ENCODE peak calls at places on chromosomes 6 and 20, in eight cellular contexts. One of them, this sample, is unnamed.
A peak's percentile ranks its signal among the peaks of the same experiment; 100 is the strongest.

GRCh38 chr6:159107451-159108260 is 61.5 kb upstream of the FNDC1 start:
- DNase-seq in RPMI7951: peak; percentile 7
- DNase-seq in effector memory CD8-positive, alpha-beta T cell: peak; percentile 57
- DNase-seq in OCI-LY7: peak; percentile 98
- DNase-seq in epithelial cell of esophagus: no peak
- DNase-seq in NAMALWA: peak; percentile 96
- DNase-seq in C1 segment of cervical spinal cord: no peak
- DNase-seq in fibroblast of pulmonary artery: no peak
- DNase-seq in this sample: no peak

GRCh38 chr6:135673671-135674309 is 176.2 kb upstream of the AHI1 start:
- DNase-seq in RPMI7951: peak; percentile 68
- DNase-seq in effector memory CD8-positive, alpha-beta T cell: no peak
- DNase-seq in OCI-LY7: no peak
- DNase-seq in epithelial cell of esophagus: no peak
- DNase-seq in NAMALWA: no peak
- DNase-seq in C1 segment of cervical spinal cord: no peak
- DNase-seq in fibroblast of pulmonary artery: peak; percentile 8
- DNase-seq in this sample: no peak

GRCh38 chr6:142448091-142448729 is 146.4 kb downstream of the ADGRG6 start:
- DNase-seq in RPMI7951: no peak
- DNase-seq in effector memory CD8-positive, alpha-beta T cell: no peak
- DNase-seq in OCI-LY7: no peak
- DNase-seq in epithelial cell of esophagus: no peak
- DNase-seq in NAMALWA: no peak
- DNase-seq in C1 segment of cervical spinal cord: no peak
- DNase-seq in fibroblast of pulmonary artery: no peak
- DNase-seq in this sample: no peak

GRCh38 chr6:140572129-140572528 is 1197.7 kb upstream of the CITED2 start:
- DNase-seq in RPMI7951: peak; percentile 95
- DNase-seq in effector memory CD8-positive, alpha-beta T cell: no peak
- DNase-seq in OCI-LY7: no peak
- DNase-seq in epithelial cell of esophagus: peak; percentile 82
- DNase-seq in NAMALWA: no peak
- DNase-seq in C1 segment of cervical spinal cord: no peak
- DNase-seq in fibroblast of pulmonary artery: peak; percentile 96
- DNase-seq in this sample: peak; percentile 86

GRCh38 chr20:2026514-2026913 is 32.7 kb upstream of the PDYN start:
- DNase-seq in RPMI7951: no peak
- DNase-seq in effector memory CD8-positive, alpha-beta T cell: no peak
- DNase-seq in OCI-LY7: peak; percentile 8
- DNase-seq in epithelial cell of esophagus: no peak
- DNase-seq in NAMALWA: no peak
- DNase-seq in C1 segment of cervical spinal cord: no peak
- DNase-seq in fibroblast of pulmonary artery: no peak
- DNase-seq in this sample: no peak

GRCh38 chr20:62706344-62706743 is 2.3 kb upstream of the NTSR1 start:
- DNase-seq in RPMI7951: no peak
- DNase-seq in effector memory CD8-positive, alpha-beta T cell: no peak
- DNase-seq in OCI-LY7: no peak
- DNase-seq in epithelial cell of esophagus: no peak
- DNase-seq in NAMALWA: no peak
- DNase-seq in C1 segment of cervical spinal cord: no peak
- DNase-seq in fibroblast of pulmonary artery: no peak
- DNase-seq in this sample: no peak

GRCh38 chr20:62200491-62201172 is 17.8 kb downstream of the MTG2 start:
- DNase-seq in RPMI7951: no peak
- DNase-seq in effector memory CD8-positive, alpha-beta T cell: no peak
- DNase-seq in OCI-LY7: no peak
- DNase-seq in epithelial cell of esophagus: no peak
- DNase-seq in NAMALWA: no peak
- DNase-seq in C1 segment of cervical spinal cord: no peak
- DNase-seq in fibroblast of pulmonary artery: no peak
- DNase-seq in this sample: no peak

GRCh38 chr20:33187491-33187890 is 19.5 kb downstream of the BPIFA2 start:
- DNase-seq in RPMI7951: no peak
- DNase-seq in effector memory CD8-positive, alpha-beta T cell: no peak
- DNase-seq in OCI-LY7: no peak
- DNase-seq in epithelial cell of esophagus: no peak
- DNase-seq in NAMALWA: no peak
- DNase-seq in C1 segment of cervical spinal cord: no peak
- DNase-seq in fibroblast of pulmonary artery: no peak
- DNase-seq in this sample: no peak

GRCh38 chr20:6730929-6731328 is 36.6 kb upstream of the BMP2 start:
- DNase-seq in RPMI7951: no peak
- DNase-seq in effector memory CD8-positive, alpha-beta T cell: no peak
- DNase-seq in OCI-LY7: no peak
- DNase-seq in epithelial cell of esophagus: no peak
- DNase-seq in NAMALWA: no peak
- DNase-seq in C1 segment of cervical spinal cord: no peak
- DNase-seq in fibroblast of pulmonary artery: no peak
- DNase-seq in this sample: no peak

GRCh38 chr20:39524371-39524911 is 562.3 kb downstream of the DHX35 start:
- DNase-seq in RPMI7951: peak; percentile 68
- DNase-seq in effector memory CD8-positive, alpha-beta T cell: no peak
- DNase-seq in OCI-LY7: no peak
- DNase-seq in epithelial cell of esophagus: peak; percentile 56
- DNase-seq in NAMALWA: no peak
- DNase-seq in C1 segment of cervical spinal cord: no peak
- DNase-seq in fibroblast of pulmonary artery: no peak
- DNase-seq in this sample: no peak

GRCh38 chr20:54793270-54793992 is 318.0 kb downstream of the DOK5 start:
- DNase-seq in RPMI7951: no peak
- DNase-seq in effector memory CD8-positive, alpha-beta T cell: no peak
- DNase-seq in OCI-LY7: no peak
- DNase-seq in epithelial cell of esophagus: no peak
- DNase-seq in NAMALWA: no peak
- DNase-seq in C1 segment of cervical spinal cord: no peak
- DNase-seq in fibroblast of pulmonary artery: no peak
- DNase-seq in this sample: no peak

GRCh38 chr20:41476013-41476441 is 109.4 kb upstream of the EMILIN3 start:
- DNase-seq in RPMI7951: peak; percentile 60
- DNase-seq in effector memory CD8-positive, alpha-beta T cell: no peak
- DNase-seq in OCI-LY7: no peak
- DNase-seq in epithelial cell of esophagus: peak; percentile 82
- DNase-seq in NAMALWA: no peak
- DNase-seq in C1 segment of cervical spinal cord: no peak
- DNase-seq in fibroblast of pulmonary artery: peak; percentile 63
- DNase-seq in this sample: no peak

GRCh38 chr6:170402318-170403040 is 95.9 kb downstream of the FAM120B start:
- DNase-seq in RPMI7951: no peak
- DNase-seq in effector memory CD8-positive, alpha-beta T cell: no peak
- DNase-seq in OCI-LY7: no peak
- DNase-seq in epithelial cell of esophagus: no peak
- DNase-seq in NAMALWA: no peak
- DNase-seq in C1 segment of cervical spinal cord: no peak
- DNase-seq in fibroblast of pulmonary artery: no peak
- DNase-seq in this sample: no peak

GRCh38 chr20:41587956-41588355 is 30.2 kb downstream of the CHD6 start:
- DNase-seq in RPMI7951: peak; percentile 74
- DNase-seq in effector memory CD8-positive, alpha-beta T cell: no peak
- DNase-seq in OCI-LY7: no peak
- DNase-seq in epithelial cell of esophagus: peak; percentile 75
- DNase-seq in NAMALWA: no peak
- DNase-seq in C1 segment of cervical spinal cord: no peak
- DNase-seq in fibroblast of pulmonary artery: peak; percentile 76
- DNase-seq in this sample: no peak

GRCh38 chr6:158269657-158270056 is 42.6 kb upstream of the TULP4 start:
- DNase-seq in RPMI7951: no peak
- DNase-seq in effector memory CD8-positive, alpha-beta T cell: no peak
- DNase-seq in OCI-LY7: no peak
- DNase-seq in epithelial cell of esophagus: no peak
- DNase-seq in NAMALWA: no peak
- DNase-seq in C1 segment of cervical spinal cord: no peak
- DNase-seq in fibroblast of pulmonary artery: no peak
- DNase-seq in this sample: no peak

GRCh38 chr6:16136536-16137450 is 7.9 kb downstream of the MYLIP start:
- DNase-seq in RPMI7951: peak; percentile 81
- DNase-seq in effector memory CD8-positive, alpha-beta T cell: no peak
- DNase-seq in OCI-LY7: no peak
- DNase-seq in epithelial cell of esophagus: peak; percentile 85
- DNase-seq in NAMALWA: no peak
- DNase-seq in C1 segment of cervical spinal cord: no peak
- DNase-seq in fibroblast of pulmonary artery: peak; percentile 65
- DNase-seq in this sample: no peak

GRCh38 chr20:51326241-51326819 is 216.2 kb downstream of the NFATC2 start:
- DNase-seq in RPMI7951: peak; percentile 61
- DNase-seq in effector memory CD8-positive, alpha-beta T cell: no peak
- DNase-seq in OCI-LY7: peak; percentile 10
- DNase-seq in epithelial cell of esophagus: peak; percentile 59
- DNase-seq in NAMALWA: peak; percentile 59
- DNase-seq in C1 segment of cervical spinal cord: no peak
- DNase-seq in fibroblast of pulmonary artery: peak; percentile 40
- DNase-seq in this sample: no peak

GRCh38 chr6:44538131-44538835 is 150.8 kb downstream of the CDC5L start:
- DNase-seq in RPMI7951: no peak
- DNase-seq in effector memory CD8-positive, alpha-beta T cell: no peak
- DNase-seq in OCI-LY7: no peak
- DNase-seq in epithelial cell of esophagus: no peak
- DNase-seq in NAMALWA: no peak
- DNase-seq in C1 segment of cervical spinal cord: no peak
- DNase-seq in fibroblast of pulmonary artery: no peak
- DNase-seq in this sample: no peak

GRCh38 chr20:23049201-23049932 is at the start of gene THBD:
- DNase-seq in RPMI7951: peak; percentile 91
- DNase-seq in effector memory CD8-positive, alpha-beta T cell: no peak
- DNase-seq in OCI-LY7: no peak
- DNase-seq in epithelial cell of esophagus: peak; percentile 91
- DNase-seq in NAMALWA: no peak
- DNase-seq in C1 segment of cervical spinal cord: no peak
- DNase-seq in fibroblast of pulmonary artery: peak; percentile 56
- DNase-seq in this sample: peak; percentile 82

GRCh38 chr6:170152989-170153388 is 137.9 kb downstream of the DLL1 start:
- DNase-seq in RPMI7951: peak; percentile 71
- DNase-seq in effector memory CD8-positive, alpha-beta T cell: no peak
- DNase-seq in OCI-LY7: no peak
- DNase-seq in epithelial cell of esophagus: peak; percentile 80
- DNase-seq in NAMALWA: no peak
- DNase-seq in C1 segment of cervical spinal cord: peak; percentile 9
- DNase-seq in fibroblast of pulmonary artery: peak; percentile 20
- DNase-seq in this sample: no peak

GRCh38 chr6:52365317-52365716 is 3.4 kb downstream of the PAQR8 start:
- DNase-seq in RPMI7951: no peak
- DNase-seq in effector memory CD8-positive, alpha-beta T cell: no peak
- DNase-seq in OCI-LY7: no peak
- DNase-seq in epithelial cell of esophagus: no peak
- DNase-seq in NAMALWA: no peak
- DNase-seq in C1 segment of cervical spinal cord: no peak
- DNase-seq in fibroblast of pulmonary artery: no peak
- DNase-seq in this sample: no peak

GRCh38 chr6:4402477-4402976 is 267.2 kb upstream of the ECI2 start:
- DNase-seq in RPMI7951: peak; percentile 91
- DNase-seq in effector memory CD8-positive, alpha-beta T cell: no peak
- DNase-seq in OCI-LY7: no peak
- DNase-seq in epithelial cell of esophagus: peak; percentile 82
- DNase-seq in NAMALWA: no peak
- DNase-seq in C1 segment of cervical spinal cord: no peak
- DNase-seq in fibroblast of pulmonary artery: peak; percentile 92
- DNase-seq in this sample: no peak

GRCh38 chr20:3477861-3478544 is 7.2 kb downstream of the ATRN start:
- DNase-seq in RPMI7951: no peak
- DNase-seq in effector memory CD8-positive, alpha-beta T cell: no peak
- DNase-seq in OCI-LY7: no peak
- DNase-seq in epithelial cell of esophagus: no peak
- DNase-seq in NAMALWA: no peak
- DNase-seq in C1 segment of cervical spinal cord: no peak
- DNase-seq in fibroblast of pulmonary artery: no peak
- DNase-seq in this sample: no peak

GRCh38 chr6:156601156-156601820 is 175.9 kb upstream of the ARID1B start:
- DNase-seq in RPMI7951: no peak
- DNase-seq in effector memory CD8-positive, alpha-beta T cell: no peak
- DNase-seq in OCI-LY7: no peak
- DNase-seq in epithelial cell of esophagus: no peak
- DNase-seq in NAMALWA: no peak
- DNase-seq in C1 segment of cervical spinal cord: no peak
- DNase-seq in fibroblast of pulmonary artery: no peak
- DNase-seq in this sample: no peak